ENCODE peak calls at places on chromosomes 13 and 19, in seven cellular contexts. One of them, this sample, is unnamed.

GRCh38 chr19:10510301-10510802 is 6.9 kb downstream of the S1PR5 start:
- DNase-seq in tibial artery: no peak
- DNase-seq in BJ: no peak
- DNase-seq in astrocyte of the spinal cord: no peak
- DNase-seq in PC-3: peak; percentile 50
- DNase-seq in choroid plexus epithelial cell: peak; percentile 19
- DNase-seq in heart right ventricle: no peak
- DNase-seq in this sample: peak; percentile 63

GRCh38 chr19:53355739-53356138 is 9.8 kb upstream of the ZNF525 start:
- DNase-seq in tibial artery: no peak
- DNase-seq in BJ: no peak
- DNase-seq in astrocyte of the spinal cord: peak; percentile 1
- DNase-seq in PC-3: no peak
- DNase-seq in choroid plexus epithelial cell: no peak
- DNase-seq in heart right ventricle: no peak
- DNase-seq in this sample: no peak

GRCh38 chr19:18893573-18894253 is 2.2 kb downstream of the CERS1 start:
- DNase-seq in tibial artery: no peak
- DNase-seq in BJ: no peak
- DNase-seq in astrocyte of the spinal cord: no peak
- DNase-seq in PC-3: no peak
- DNase-seq in choroid plexus epithelial cell: no peak
- DNase-seq in heart right ventricle: no peak
- DNase-seq in this sample: no peak

GRCh38 chr13:19362946-19363510 is 181.4 kb upstream of the TUBA3C start:
- DNase-seq in tibial artery: no peak
- DNase-seq in BJ: no peak
- DNase-seq in astrocyte of the spinal cord: no peak
- DNase-seq in PC-3: no peak
- DNase-seq in choroid plexus epithelial cell: no peak
- DNase-seq in heart right ventricle: no peak
- DNase-seq in this sample: no peak

GRCh38 chr13:24127116-24127631 is 33.3 kb upstream of the SPATA13 start:
- DNase-seq in tibial artery: no peak
- DNase-seq in BJ: no peak
- DNase-seq in astrocyte of the spinal cord: peak; percentile 49
- DNase-seq in PC-3: peak; percentile 86
- DNase-seq in choroid plexus epithelial cell: peak; percentile 74
- DNase-seq in heart right ventricle: no peak
- DNase-seq in this sample: no peak

GRCh38 chr13:42066542-42066941 is 18.1 kb downstream of the DGKH start:
- DNase-seq in tibial artery: no peak
- DNase-seq in BJ: peak; percentile 87
- DNase-seq in astrocyte of the spinal cord: peak; percentile 86
- DNase-seq in PC-3: no peak
- DNase-seq in choroid plexus epithelial cell: peak; percentile 96
- DNase-seq in heart right ventricle: no peak
- DNase-seq in this sample: no peak

GRCh38 chr13:51816604-51817254 is 12.8 kb upstream of the DHRS12 start:
- DNase-seq in tibial artery: no peak
- DNase-seq in BJ: no peak
- DNase-seq in astrocyte of the spinal cord: no peak
- DNase-seq in PC-3: peak; percentile 8
- DNase-seq in choroid plexus epithelial cell: no peak
- DNase-seq in heart right ventricle: no peak
- DNase-seq in this sample: peak; percentile 87

GRCh38 chr13:39485314-39485700 is 117.7 kb downstream of the LHFPL6 start:
- DNase-seq in tibial artery: no peak
- DNase-seq in BJ: no peak
- DNase-seq in astrocyte of the spinal cord: peak; percentile 65
- DNase-seq in PC-3: no peak
- DNase-seq in choroid plexus epithelial cell: peak; percentile 41
- DNase-seq in heart right ventricle: no peak
- DNase-seq in this sample: no peak

GRCh38 chr13:112885782-112886268 is 83.2 kb upstream of the MCF2L start:
- DNase-seq in tibial artery: peak; percentile 76
- DNase-seq in BJ: peak; percentile 53
- DNase-seq in astrocyte of the spinal cord: peak; percentile 86
- DNase-seq in PC-3: peak; percentile 83
- DNase-seq in choroid plexus epithelial cell: peak; percentile 84
- DNase-seq in heart right ventricle: peak; percentile 83
- DNase-seq in this sample: no peak

GRCh38 chr19:9054768-9055167 is 32.1 kb upstream of the OR1M1 start:
- DNase-seq in tibial artery: no peak
- DNase-seq in BJ: no peak
- DNase-seq in astrocyte of the spinal cord: no peak
- DNase-seq in PC-3: peak; percentile 95
- DNase-seq in choroid plexus epithelial cell: no peak
- DNase-seq in heart right ventricle: no peak
- DNase-seq in this sample: peak; percentile 43

GRCh38 chr13:109331898-109332297 is 454.5 kb downstream of the IRS2 start:
- DNase-seq in tibial artery: no peak
- DNase-seq in BJ: peak; percentile 67
- DNase-seq in astrocyte of the spinal cord: peak; percentile 87
- DNase-seq in PC-3: peak; percentile 42
- DNase-seq in choroid plexus epithelial cell: peak; percentile 96
- DNase-seq in heart right ventricle: no peak
- DNase-seq in this sample: no peak

GRCh38 chr19:17026041-17026658 is 460 bp downstream of the CPAMD8 start:
- DNase-seq in tibial artery: no peak
- DNase-seq in BJ: no peak
- DNase-seq in astrocyte of the spinal cord: no peak
- DNase-seq in PC-3: no peak
- DNase-seq in choroid plexus epithelial cell: peak; percentile 31
- DNase-seq in heart right ventricle: no peak
- DNase-seq in this sample: no peak

GRCh38 chr13:49927755-49928154 is 8.4 kb downstream of the SPRYD7 start:
- DNase-seq in tibial artery: no peak
- DNase-seq in BJ: peak; percentile 61
- DNase-seq in astrocyte of the spinal cord: peak; percentile 88
- DNase-seq in PC-3: no peak
- DNase-seq in choroid plexus epithelial cell: peak; percentile 76
- DNase-seq in heart right ventricle: no peak
- DNase-seq in this sample: no peak
- TF ChIP-seq CTCF in tibial artery: no peak
- TF ChIP-seq CTCF in BJ: no peak
- TF ChIP-seq CTCF in astrocyte of the spinal cord: no peak
- TF ChIP-seq CTCF in PC-3: no peak
- TF ChIP-seq CTCF in choroid plexus epithelial cell: no peak
- TF ChIP-seq CTCF in heart right ventricle: no peak
- TF ChIP-seq CTCF in this sample: no peak

GRCh38 chr13:73945371-73945770 is 188.8 kb downstream of the KLF12 start:
- DNase-seq in tibial artery: no peak
- DNase-seq in BJ: no peak
- DNase-seq in astrocyte of the spinal cord: peak; percentile 22
- DNase-seq in PC-3: peak; percentile 6
- DNase-seq in choroid plexus epithelial cell: peak; percentile 54
- DNase-seq in heart right ventricle: no peak
- DNase-seq in this sample: no peak
- TF ChIP-seq CTCF in tibial artery: no peak
- TF ChIP-seq CTCF in BJ: no peak
- TF ChIP-seq CTCF in astrocyte of the spinal cord: no peak
- TF ChIP-seq CTCF in PC-3: peak; percentile 16
- TF ChIP-seq CTCF in choroid plexus epithelial cell: no peak
- TF ChIP-seq CTCF in heart right ventricle: peak; percentile 9
- TF ChIP-seq CTCF in this sample: no peak

DNA sequence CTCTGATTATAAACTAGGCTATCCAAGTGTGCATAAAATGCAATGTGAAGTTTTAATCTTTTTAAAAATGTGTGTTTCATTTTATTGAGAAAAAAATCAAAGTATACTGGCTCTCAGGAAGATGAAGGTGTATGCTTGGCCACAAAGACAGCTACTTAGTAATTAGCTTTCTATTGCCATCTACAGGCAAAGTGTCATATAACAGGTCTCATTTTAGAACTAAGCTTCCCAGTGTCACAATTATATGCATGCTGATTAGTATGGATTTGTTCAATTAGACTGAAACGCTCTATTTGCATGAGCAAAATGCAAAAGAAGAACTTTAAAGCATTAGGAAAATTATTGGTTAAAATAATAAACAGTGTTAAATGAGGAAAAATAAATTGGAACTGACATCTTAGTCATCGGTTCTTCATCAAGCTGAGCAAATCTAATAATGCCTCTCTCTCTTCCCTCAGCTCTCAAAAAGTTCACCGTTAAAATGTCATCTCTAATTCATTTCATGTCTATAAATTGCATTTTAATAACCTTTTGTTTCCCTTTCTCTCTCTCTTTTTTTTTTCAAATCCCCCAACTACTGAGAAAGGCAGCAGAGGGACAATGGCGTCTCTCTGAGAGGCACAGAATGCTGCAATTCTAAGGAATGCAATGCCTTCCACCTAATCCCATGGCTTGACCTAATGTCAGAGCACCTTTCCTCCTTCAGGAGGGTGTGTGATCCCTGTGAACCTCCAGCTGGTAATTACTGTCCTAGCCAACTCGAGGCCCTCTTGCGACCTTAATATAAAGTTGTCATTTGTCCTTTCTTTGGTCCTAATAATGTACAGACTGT is 313.1 kb upstream of the MAB21L1 start:
- DNase-seq in tibial artery: no peak
- DNase-seq in BJ: no peak
- DNase-seq in astrocyte of the spinal cord: peak; percentile 64
- DNase-seq in PC-3: peak; percentile 52
- DNase-seq in choroid plexus epithelial cell: peak; percentile 79
- DNase-seq in heart right ventricle: no peak
- DNase-seq in this sample: peak; percentile 40
- TF ChIP-seq CTCF in tibial artery: peak; percentile 50
- TF ChIP-seq CTCF in BJ: peak; percentile 60
- TF ChIP-seq CTCF in astrocyte of the spinal cord: peak; percentile 48
- TF ChIP-seq CTCF in PC-3: peak; percentile 60
- TF ChIP-seq CTCF in choroid plexus epithelial cell: peak; percentile 63
- TF ChIP-seq CTCF in heart right ventricle: peak; percentile 47
- TF ChIP-seq CTCF in this sample: peak; percentile 51

DNA sequence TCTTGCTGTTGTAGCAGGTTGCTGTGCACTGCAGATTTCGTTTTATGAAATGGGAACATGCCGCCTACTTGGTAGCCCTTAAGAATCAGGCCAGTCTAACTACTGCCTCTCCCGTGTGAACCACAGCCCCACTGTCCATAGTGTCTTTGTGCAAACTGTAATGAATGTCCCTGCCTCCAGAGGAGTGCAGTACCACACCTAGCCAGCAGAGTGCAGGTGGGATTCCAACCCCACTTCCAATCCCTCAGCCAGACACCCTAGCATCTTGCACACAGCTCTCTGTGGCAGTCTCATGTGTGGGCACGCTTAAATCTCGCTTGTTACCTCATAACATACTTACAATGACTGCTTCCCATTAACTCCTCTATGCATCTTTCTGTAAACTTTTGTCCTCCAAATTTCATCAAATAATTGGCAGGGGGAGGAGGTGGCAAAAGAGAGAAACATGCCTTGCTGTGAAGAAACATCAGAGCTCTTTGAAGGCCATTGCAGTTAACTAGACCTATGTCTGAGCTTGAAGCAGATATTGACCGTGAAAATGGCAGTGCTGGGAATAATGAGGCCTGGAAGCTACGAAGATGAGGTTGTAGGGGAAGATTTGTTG is 47.2 kb downstream of the ZAR1L start:
- DNase-seq in tibial artery: no peak
- DNase-seq in BJ: no peak
- DNase-seq in astrocyte of the spinal cord: no peak
- DNase-seq in PC-3: peak; percentile 65
- DNase-seq in choroid plexus epithelial cell: peak; percentile 36
- DNase-seq in heart right ventricle: no peak
- DNase-seq in this sample: peak; percentile 60
- TF ChIP-seq CTCF in tibial artery: peak; percentile 24
- TF ChIP-seq CTCF in BJ: peak; percentile 52
- TF ChIP-seq CTCF in astrocyte of the spinal cord: peak; percentile 62
- TF ChIP-seq CTCF in PC-3: peak; percentile 78
- TF ChIP-seq CTCF in choroid plexus epithelial cell: peak; percentile 72
- TF ChIP-seq CTCF in heart right ventricle: peak; percentile 61
- TF ChIP-seq CTCF in this sample: peak; percentile 53

GRCh38 chr13:49789961-49790360 is 2.5 kb downstream of the KPNA3 start:
- DNase-seq in tibial artery: no peak
- DNase-seq in BJ: no peak
- DNase-seq in astrocyte of the spinal cord: no peak
- DNase-seq in PC-3: no peak
- DNase-seq in choroid plexus epithelial cell: no peak
- DNase-seq in heart right ventricle: no peak
- DNase-seq in this sample: no peak

GRCh38 chr13:49792550-49793324 is at the start of gene KPNA3:
- DNase-seq in tibial artery: peak; percentile 96
- DNase-seq in BJ: peak; percentile 78
- DNase-seq in astrocyte of the spinal cord: peak; percentile 99
- DNase-seq in PC-3: peak; percentile 90
- DNase-seq in choroid plexus epithelial cell: peak; percentile 98
- DNase-seq in heart right ventricle: peak; percentile 97
- DNase-seq in this sample: peak; percentile 96

GRCh38 chr13:49786609-49787008 is 5.9 kb downstream of the KPNA3 start:
- DNase-seq in tibial artery: no peak
- DNase-seq in BJ: no peak
- DNase-seq in astrocyte of the spinal cord: no peak
- DNase-seq in PC-3: no peak
- DNase-seq in choroid plexus epithelial cell: no peak
- DNase-seq in heart right ventricle: no peak
- DNase-seq in this sample: no peak

GRCh38 chr13:49791753-49792549 is 531 bp downstream of the KPNA3 start:
- DNase-seq in tibial artery: peak; percentile 31
- DNase-seq in BJ: no peak
- DNase-seq in astrocyte of the spinal cord: peak; percentile 50
- DNase-seq in PC-3: peak; percentile 19
- DNase-seq in choroid plexus epithelial cell: peak; percentile 52
- DNase-seq in heart right ventricle: peak; percentile 56
- DNase-seq in this sample: peak; percentile 43

DNA sequence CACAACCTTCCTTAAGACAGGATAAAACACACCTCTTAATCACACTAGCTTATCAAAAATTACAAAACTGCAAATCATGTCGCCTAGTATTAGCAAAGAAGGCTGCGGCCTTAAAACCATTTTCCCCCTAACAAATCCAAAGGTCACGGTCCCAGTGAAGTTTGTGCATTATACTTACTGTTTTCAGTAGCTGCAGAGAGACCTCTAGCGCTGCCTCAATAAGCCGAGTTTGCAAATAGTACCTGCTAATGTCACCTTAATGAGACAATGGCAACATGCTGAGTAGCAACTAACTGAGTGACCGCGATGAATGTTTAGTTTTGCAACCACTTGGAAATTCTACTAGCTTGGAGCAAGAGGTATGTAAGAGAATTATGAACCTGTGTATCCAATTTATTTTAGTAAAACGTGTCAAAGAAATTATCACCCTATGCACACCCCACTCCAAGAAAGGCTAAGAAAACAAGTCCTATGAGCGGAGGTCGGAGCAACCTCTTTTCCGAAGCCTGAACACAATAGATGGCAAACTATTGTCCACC is 1.2 kb downstream of the KPNA3 start:
- DNase-seq in tibial artery: no peak
- DNase-seq in BJ: no peak
- DNase-seq in astrocyte of the spinal cord: peak; percentile 51
- DNase-seq in PC-3: peak; percentile 30
- DNase-seq in choroid plexus epithelial cell: peak; percentile 55
- DNase-seq in heart right ventricle: no peak
- DNase-seq in this sample: peak; percentile 47
- TF ChIP-seq CTCF in tibial artery: no peak
- TF ChIP-seq CTCF in BJ: no peak
- TF ChIP-seq CTCF in astrocyte of the spinal cord: peak; percentile 19
- TF ChIP-seq CTCF in PC-3: peak; percentile 28
- TF ChIP-seq CTCF in choroid plexus epithelial cell: peak; percentile 41
- TF ChIP-seq CTCF in heart right ventricle: no peak
- TF ChIP-seq CTCF in this sample: no peak

GRCh38 chr13:89115307-89115706 is 1444.1 kb downstream of the SLITRK5 start:
- DNase-seq in tibial artery: no peak
- DNase-seq in BJ: no peak
- DNase-seq in astrocyte of the spinal cord: no peak
- DNase-seq in PC-3: no peak
- DNase-seq in choroid plexus epithelial cell: no peak
- DNase-seq in heart right ventricle: no peak
- DNase-seq in this sample: no peak
- TF ChIP-seq CTCF in tibial artery: no peak
- TF ChIP-seq CTCF in BJ: no peak
- TF ChIP-seq CTCF in astrocyte of the spinal cord: peak; percentile 2
- TF ChIP-seq CTCF in PC-3: peak; percentile 34
- TF ChIP-seq CTCF in choroid plexus epithelial cell: peak; percentile 2
- TF ChIP-seq CTCF in heart right ventricle: no peak
- TF ChIP-seq CTCF in this sample: no peak

This sample was measured in MCF 10A.